ENCODE peak calls at places on chromosomes 6 and 20, in seven cellular contexts. R is heart left ventricle; P is fibroblast of lung; C is brain microvascular endothelial cell; Z is left lung; Q is CD8-positive, alpha-beta T cell; L is lung. K is an unnamed sample.

GRCh38 chr6:148513145-148514071 is 170.8 kb downstream of the SASH1 start:
- DNase-seq in R (peak; percentile 65), Q (no peak), L (no peak), Z (peak; percentile 57), C (no peak), P (no peak), K (no peak)

GRCh38 chr20:2130062-2130591 is 28.5 kb downstream of the STK35 start:
- DNase-seq in Z (no peak), R (no peak), C (no peak), Q (no peak), P (peak; percentile 78), L (no peak), K (no peak)

GRCh38 chr6:157272866-157273755 is 50.2 kb downstream of the TMEM242 start:
- DNase-seq in L (no peak), C (no peak), R (no peak), P (no peak), Z (no peak), Q (peak; percentile 33), K (peak; percentile 22)

GRCh38 chr6:148874698-148875293 is 128.0 kb downstream of the UST start:
- DNase-seq in Z (no peak), Q (no peak), R (peak; percentile 10), L (no peak), P (peak; percentile 90), C (no peak), K (no peak)

GRCh38 chr6:111598211-111598610 is 7.5 kb downstream of the TRAF3IP2 start:
- DNase-seq in Z (no peak), L (no peak), P (no peak), C (no peak), R (no peak), Q (no peak), K (no peak)

GRCh38 chr6:132198040-132198439 is 203.2 kb downstream of the MOXD1 start:
- DNase-seq in C (peak; percentile 52), L (no peak), R (no peak), Z (no peak), P (peak; percentile 65), Q (no peak), K (no peak)

GRCh38 chr6:29976253-29976587 is 33.9 kb downstream of the HLA-A start:
- DNase-seq in C (no peak), Q (no peak), R (no peak), P (no peak), L (no peak), Z (no peak), K (no peak)

GRCh38 chr6:125904871-125905270 is 51.7 kb upstream of the HINT3 start:
- DNase-seq in Q (peak; percentile 30), P (peak; percentile 94), Z (no peak), R (no peak), C (no peak), L (no peak), K (peak; percentile 15)

GRCh38 chr6:36139991-36140710 is 9.8 kb downstream of the MAPK13 start:
- DNase-seq in Q (no peak), L (no peak), Z (no peak), C (no peak), R (no peak), P (no peak), K (no peak)

GRCh38 chr6:132598473-132598872 is 8.9 kb upstream of the TAAR5 start:
- DNase-seq in L (no peak), Z (no peak), R (no peak), P (no peak), C (no peak), Q (no peak), K (no peak)

GRCh38 chr6:34235605-34236422 is 859 bp upstream of the HMGA1 start:
- DNase-seq in L (peak; percentile 67), Q (peak; percentile 64), P (peak; percentile 91), C (peak; percentile 75), R (peak; percentile 58), Z (peak; percentile 74), K (peak; percentile 70)

GRCh38 chr6:26240157-26240980 is 124.6 kb upstream of the BTN3A2 start:
- DNase-seq in R (peak; percentile 81), C (peak; percentile 70), P (peak; percentile 89), Z (peak; percentile 79), L (peak; percentile 59), Q (peak; percentile 67), K (peak; percentile 50)

GRCh38 chr6:137303436-137303835 is 84.3 kb upstream of the IFNGR1 start:
- DNase-seq in P (peak; percentile 50), L (no peak), R (no peak), C (no peak), Z (no peak), Q (no peak), K (no peak)

GRCh38 chr20:37385659-37386504 is 39.9 kb downstream of the SRC start:
- DNase-seq in R (no peak), Q (no peak), P (no peak), Z (peak; percentile 22), C (no peak), L (no peak), K (no peak)

GRCh38 chr6:38646166-38646565 is 6.4 kb upstream of the BTBD9 start:
- DNase-seq in Q (no peak), R (no peak), C (no peak), Z (no peak), P (peak; percentile 37), L (no peak), K (no peak)

GRCh38 chr20:40651121-40651520 is 37.9 kb downstream of the MAFB start:
- DNase-seq in Q (no peak), L (no peak), Z (no peak), R (no peak), C (peak; percentile 11), P (peak; percentile 46), K (no peak)

GRCh38 chr6:32643904-32644303 is 6.7 kb downstream of the HLA-DQA1 start:
- DNase-seq in R (no peak), Z (no peak), C (no peak), Q (no peak), P (no peak), L (no peak), K (no peak)

GRCh38 chr20:53652090-53652858 is 58.6 kb upstream of the ZNF217 start:
- DNase-seq in C (no peak), R (no peak), L (no peak), Z (no peak), P (no peak), Q (no peak), K (no peak)

GRCh38 chr20:57683876-57684275 is 25.9 kb downstream of the PMEPA1 start:
- DNase-seq in C (no peak), Q (no peak), P (no peak), R (no peak), L (no peak), Z (no peak), K (no peak)

GRCh38 chr6:68834561-68834960 is 199.5 kb downstream of the ADGRB3 start:
- DNase-seq in C (peak; percentile 20), Z (no peak), P (peak; percentile 10), L (no peak), Q (no peak), R (no peak), K (no peak)

GRCh38 chr20:61328906-61329558 is 77.0 kb downstream of the CDH4 start:
- DNase-seq in C (no peak), Q (no peak), Z (no peak), L (no peak), P (no peak), R (no peak), K (no peak)

DNA sequence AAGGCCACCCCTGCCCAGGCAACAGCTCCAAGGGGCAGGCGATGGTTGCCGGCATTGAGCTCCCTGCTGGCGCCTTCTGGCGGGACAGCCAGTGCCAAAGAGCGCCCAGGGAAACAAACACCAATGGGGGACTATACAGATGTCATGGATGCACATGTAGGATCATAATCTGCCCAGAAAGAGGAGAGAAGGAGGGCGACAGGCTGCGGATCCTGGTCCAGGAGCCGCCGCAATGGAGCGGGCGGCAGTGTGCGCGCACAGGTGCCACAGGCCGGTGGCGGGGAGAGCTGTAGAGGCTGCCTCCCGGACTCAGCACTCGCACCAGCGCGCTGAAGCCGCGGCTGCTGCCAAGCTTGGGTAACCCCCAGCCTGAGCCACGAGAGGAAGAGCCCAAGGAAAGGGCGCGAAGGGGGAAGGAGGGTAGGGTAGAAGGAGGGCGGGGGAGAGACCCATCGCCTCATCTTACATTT is 418 bp upstream of the FUT9 start:
- DNase-seq in Q (no peak), P (peak; percentile 5), Z (no peak), R (no peak), L (no peak), C (no peak), K (no peak)
- H3K27ac ChIP-seq in Q (no peak overlapping the region), P (no peak overlapping the region), Z (no peak overlapping the region), R (no peak overlapping the region), L (no peak overlapping the region), C (no peak overlapping the region), K (no peak overlapping the region)

GRCh38 chr6:70315096-70315751 is 12.3 kb upstream of the COL9A1 start:
- DNase-seq in Q (no peak), Z (no peak), P (no peak), L (no peak), C (no peak), R (no peak), K (no peak)

GRCh38 chr6:70312165-70312564 is 9.3 kb upstream of the COL9A1 start:
- DNase-seq in Q (no peak), L (no peak), Z (no peak), P (peak; percentile 96), C (peak; percentile 77), R (no peak), K (no peak)

GRCh38 chr6:70307008-70307407 is 4.1 kb upstream of the COL9A1 start:
- DNase-seq in L (no peak), Q (no peak), R (no peak), Z (no peak), C (no peak), P (no peak), K (no peak)

GRCh38 chr6:70314240-70314639 is 11.4 kb upstream of the COL9A1 start:
- DNase-seq in P (no peak), Q (no peak), R (peak; percentile 13), C (no peak), Z (no peak), L (no peak), K (no peak)

GRCh38 chr6:70310063-70310694 is 7.3 kb upstream of the COL9A1 start:
- DNase-seq in Z (no peak), C (peak; percentile 43), L (no peak), P (peak; percentile 36), R (no peak), Q (no peak), K (no peak)
- TF ChIP-seq CTCF in Z (peak; percentile 53), C (peak; percentile 53), L (no peak), P (peak; percentile 40), R (peak; percentile 56), Q (peak; percentile 49), K (peak; percentile 60)

GRCh38 chr6:150140236-150140969 is 2.4 kb upstream of the PPP1R14C start:
- DNase-seq in C (no peak), L (no peak), Q (no peak), R (no peak), Z (no peak), P (no peak), K (no peak)
- H3K27me3 ChIP-seq in C (peaks cover 55% of the 10 kb centered on the region), L (no peaks in the 10 kb centered on the region), Q (peaks cover 3% of the 10 kb centered on the region), R (peaks cover 39% of the 10 kb centered on the region), Z (peaks cover 42% of the 10 kb centered on the region), P (peaks cover 18% of the 10 kb centered on the region), K (peaks cover 51% of the 10 kb centered on the region)

DNA sequence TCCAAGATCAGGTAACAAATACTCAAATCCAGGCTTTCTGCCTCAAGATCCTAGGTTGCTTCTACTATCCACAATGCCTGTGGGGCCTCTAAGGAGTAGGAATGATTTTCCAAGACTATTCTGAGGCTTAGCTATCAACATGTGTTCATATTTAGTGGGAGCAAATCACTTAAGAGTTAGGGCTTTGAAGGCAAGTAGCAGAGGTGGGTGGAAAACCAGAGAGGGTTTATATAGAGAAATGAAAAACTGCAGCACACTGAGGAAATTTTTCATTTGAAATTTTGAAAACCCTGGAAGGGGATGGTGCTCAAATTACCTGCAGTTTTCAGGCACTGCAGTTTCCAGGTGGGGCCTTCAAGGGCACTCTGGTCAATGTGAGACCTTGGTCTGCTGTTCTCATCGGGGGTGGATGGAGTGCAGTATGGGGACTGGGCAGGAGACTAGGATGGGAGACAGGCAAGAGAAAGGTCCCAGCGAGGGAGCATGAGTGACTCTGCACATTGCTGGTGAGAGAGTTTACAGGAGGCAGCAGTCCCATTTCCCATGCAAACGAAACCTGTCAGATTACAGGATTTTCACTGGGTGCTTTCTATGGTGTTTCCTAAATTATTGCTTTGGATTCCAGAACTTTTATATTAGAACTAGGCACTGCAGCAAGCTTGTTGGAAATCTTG is 73.3 kb upstream of the DTNBP1 start:
- DNase-seq in R (no peak), P (no peak), L (no peak), Z (no peak), Q (no peak), C (no peak), K (no peak)
- H3K27ac ChIP-seq in R (no peak overlapping the region), P (no peak overlapping the region), L (no peak overlapping the region), Z (no peak overlapping the region), Q (no peak overlapping the region), C (no peak overlapping the region), K (no peak overlapping the region)

K was measured in CD4-positive, alpha-beta T cell.